ENCODE peak calls at places on chromosomes 7 and 10, in six cellular contexts. N is fibroblast of lung, K is Calu3, L is astrocyte of the spinal cord, O is A673, P is bronchial epithelial cell. Q is an unnamed sample.

GRCh38 chr10:73917566-73918305 is 6.8 kb downstream of the PLAU start:
- DNase-seq in N (no peak), K (no peak), L (peak; percentile 42), O (no peak), P (no peak), Q (no peak)

GRCh38 chr10:128481152-128481551 is 354.9 kb upstream of the MKI67 start:
- DNase-seq in N (no peak), K (no peak), L (no peak), O (no peak), P (no peak), Q (no peak)

GRCh38 chr7:85833071-85833470 is 646.2 kb upstream of the SEMA3D start:
- DNase-seq in N (peak; percentile 57), K (no peak), L (peak; percentile 18), O (no peak), P (no peak), Q (no peak)

GRCh38 chr7:119664601-119665000 is 608.4 kb upstream of the KCND2 start:
- DNase-seq in N (peak; percentile 45), K (no peak), L (peak; percentile 77), O (peak; percentile 11), P (peak; percentile 55), Q (no peak)

GRCh38 chr7:22657479-22657878 is 69.5 kb upstream of the IL6 start:
- DNase-seq in N (peak; percentile 36), K (no peak), L (no peak), O (no peak), P (no peak), Q (no peak)

GRCh38 chr7:128104109-128104742 is 73.0 kb upstream of the LRRC4 start:
- DNase-seq in N (peak; percentile 18), K (no peak), L (no peak), O (peak; percentile 49), P (no peak), Q (no peak)

GRCh38 chr7:114708646-114709045 is 213.2 kb upstream of the MDFIC start:
- DNase-seq in N (no peak), K (no peak), L (no peak), O (no peak), P (no peak), Q (peak; percentile 27)

GRCh38 chr7:41629711-41630111 is 73.2 kb downstream of the INHBA start:
- DNase-seq in N (no peak), K (no peak), L (no peak), O (no peak), P (no peak), Q (no peak)

GRCh38 chr10:94287331-94287730 is 75.4 kb downstream of the NOC3L start:
- DNase-seq in N (no peak), K (no peak), L (no peak), O (no peak), P (no peak), Q (no peak)

GRCh38 chr10:69494626-69495558 is 43.6 kb downstream of the TSPAN15 start:
- DNase-seq in N (no peak), K (no peak), L (no peak), O (no peak), P (no peak), Q (no peak)

GRCh38 chr10:130453036-130453720 is 317.0 kb downstream of the GLRX3 start:
- DNase-seq in N (no peak), K (no peak), L (no peak), O (no peak), P (no peak), Q (no peak)

GRCh38 chr10:10677479-10677878 is 340.2 kb upstream of the CELF2 start:
- DNase-seq in N (peak; percentile 91), K (peak; percentile 41), L (peak; percentile 74), O (peak; percentile 44), P (peak; percentile 78), Q (peak; percentile 37)

GRCh38 chr10:118220346-118220745 is 121.8 kb downstream of the FAM204A start:
- DNase-seq in N (no peak), K (no peak), L (no peak), O (no peak), P (no peak), Q (no peak)

GRCh38 chr10:101694674-101695403 is at the start of gene FBXW4:
- DNase-seq in N (peak; percentile 48), K (peak; percentile 63), L (no peak), O (peak; percentile 55), P (no peak), Q (peak; percentile 78)

GRCh38 chr7:378551-379455 is 88.8 kb downstream of the FOXL3 start:
- DNase-seq in N (no peak), K (no peak), L (no peak), O (no peak), P (no peak), Q (peak; percentile 32)

GRCh38 chr10:106680061-106680460 is 484.4 kb downstream of the SORCS1 start:
- DNase-seq in N (no peak), K (no peak), L (no peak), O (no peak), P (no peak), Q (no peak)

GRCh38 chr10:106679314-106679713 is 485.2 kb downstream of the SORCS1 start:
- DNase-seq in N (no peak), K (no peak), L (no peak), O (no peak), P (no peak), Q (no peak)

GRCh38 chr10:106682175-106682574 is 482.3 kb downstream of the SORCS1 start:
- DNase-seq in N (no peak), K (no peak), L (peak; percentile 1), O (peak; percentile 23), P (peak; percentile 3), Q (no peak)
- TF ChIP-seq CTCF in N (no peak), K (no peak), L (no peak), O (peak; percentile 33), P (no peak), Q (no peak)

GRCh38 chr7:7718461-7718860 is at the start of gene RPA3:
- DNase-seq in N (no peak), K (no peak), L (no peak), O (no peak), P (no peak), Q (no peak)
- TF ChIP-seq CTCF in N (no peak), K (no peak), L (no peak), O (no peak), P (no peak), Q (no peak)

DNA sequence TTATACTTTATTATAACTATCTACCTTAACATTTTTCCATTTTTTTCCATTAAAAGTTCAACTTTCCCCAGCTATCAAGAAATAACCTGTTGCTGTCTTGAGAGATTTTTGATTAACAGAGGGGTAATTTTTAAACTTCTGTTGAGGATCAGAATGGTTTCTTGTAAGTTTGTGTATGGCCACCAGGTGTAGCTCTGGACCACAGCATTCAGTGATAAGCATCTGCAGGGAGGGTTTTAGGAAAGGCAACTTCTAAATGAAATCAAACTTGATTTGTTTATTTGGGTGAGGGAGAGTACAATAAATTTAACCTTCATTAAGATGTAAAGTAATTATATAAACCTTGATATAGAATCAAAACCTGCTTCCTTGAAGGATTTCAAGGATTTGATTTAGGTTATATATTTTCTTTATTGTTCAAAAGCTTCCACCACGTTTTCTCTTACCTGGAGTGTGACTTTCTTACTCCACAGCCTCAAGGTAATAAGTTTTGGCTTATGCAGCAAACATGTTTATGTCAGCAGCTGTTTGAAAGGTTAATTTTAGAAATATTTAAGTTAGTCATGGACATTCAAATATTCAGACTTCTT is 153.3 kb downstream of the STK31 start:
- DNase-seq in N (peak; percentile 74), K (peak; percentile 36), L (peak; percentile 41), O (peak; percentile 65), P (peak; percentile 57), Q (no peak)
- TF ChIP-seq CTCF in N (peak; percentile 56), K (peak; percentile 75), L (peak; percentile 68), O (peak; percentile 77), P (peak; percentile 56), Q (peak; percentile 22)

GRCh38 chr10:97866524-97867219 is 17.0 kb downstream of the GOLGA7B start:
- DNase-seq in N (no peak), K (no peak), L (no peak), O (no peak), P (no peak), Q (no peak)
- TF ChIP-seq CTCF in N (no peak), K (no peak), L (no peak), O (no peak), P (no peak), Q (no peak)

GRCh38 chr10:91604462-91604935 is 28.4 kb downstream of the PPP1R3C start:
- DNase-seq in N (no peak), K (no peak), L (no peak), O (no peak), P (no peak), Q (no peak)
- TF ChIP-seq CTCF in N (no peak), K (no peak), L (peak; percentile 23), O (no peak), P (peak; percentile 8), Q (no peak)

DNA sequence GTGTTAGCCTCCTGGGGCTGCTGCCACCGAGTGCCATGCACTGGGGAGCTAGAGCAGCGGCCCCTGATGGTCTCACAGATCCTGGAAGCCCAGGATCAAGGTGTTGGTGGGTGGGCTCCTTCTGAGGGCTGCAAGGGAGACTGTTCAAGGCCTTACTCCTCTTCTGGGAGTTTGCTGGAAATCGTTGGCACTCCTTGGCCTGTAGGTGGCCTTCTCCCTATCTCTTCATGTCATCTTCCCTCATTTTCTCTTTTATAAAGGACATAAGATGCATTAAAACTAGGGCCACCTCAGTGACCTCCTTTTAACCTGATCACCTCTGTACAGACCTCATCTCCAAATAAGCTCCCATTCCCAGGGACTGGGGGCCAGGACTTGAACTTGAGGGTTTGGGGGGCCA is 27.0 kb upstream of the ZNF862 start:
- DNase-seq in N (peak; percentile 6), K (no peak), L (no peak), O (peak; percentile 21), P (no peak), Q (no peak)
- TF ChIP-seq CTCF in N (no peak), K (no peak), L (peak; percentile 39), O (peak; percentile 50), P (peak; percentile 29), Q (no peak)

DNA sequence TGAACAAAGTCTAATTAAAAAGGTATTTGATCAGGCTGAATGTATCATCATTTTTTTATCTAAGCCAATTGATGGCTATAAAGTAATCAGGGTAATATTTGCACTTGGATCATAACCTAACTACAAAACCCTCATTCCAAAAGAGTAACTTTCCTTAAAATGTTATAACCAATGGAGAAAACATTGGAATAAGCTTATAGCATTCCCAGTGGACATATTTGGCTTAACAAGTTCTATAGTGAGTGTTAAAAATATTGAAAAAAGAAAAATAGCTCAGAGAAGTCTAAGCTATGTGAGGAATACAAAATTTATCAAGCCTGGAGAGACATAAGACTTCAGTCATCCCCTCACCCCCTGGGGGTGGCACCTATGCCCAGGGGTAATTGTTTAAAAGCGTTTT is 358.8 kb downstream of the LRRTM3 start:
- DNase-seq in N (no peak), K (no peak), L (no peak), O (no peak), P (no peak), Q (no peak)
- TF ChIP-seq CTCF in N (no peak), K (no peak), L (no peak), O (no peak), P (no peak), Q (no peak)